ENCODE peak calls at places on chromosome 15, in six cellular contexts. One of them, this sample, is unnamed.
A peak's percentile ranks its signal among the peaks of the same experiment; 100 is the strongest.

GRCh38 chr15:65329298-65329990 is 25.0 kb downstream of the RNU5B-1 start:
- DNase-seq in fibroblast of lung: no peak
- DNase-seq in CD8-positive, alpha-beta T cell: no peak
- DNase-seq in neural progenitor cell: no peak
- DNase-seq in endothelial cell of umbilical vein: no peak
- DNase-seq in PC-3: no peak
- DNase-seq in this sample: no peak

GRCh38 chr15:62190257-62190656 is 25.2 kb upstream of the C2CD4B start:
- DNase-seq in CD8-positive, alpha-beta T cell: no peak
- DNase-seq in neural progenitor cell: no peak
- DNase-seq in endothelial cell of umbilical vein: no peak
- DNase-seq in PC-3: no peak
- DNase-seq in fibroblast of lung: no peak
- DNase-seq in this sample: no peak

GRCh38 chr15:53437985-53438841 is 321.2 kb downstream of the WDR72 start:
- DNase-seq in endothelial cell of umbilical vein: no peak
- DNase-seq in fibroblast of lung: no peak
- DNase-seq in PC-3: no peak
- DNase-seq in neural progenitor cell: no peak
- DNase-seq in CD8-positive, alpha-beta T cell: no peak
- DNase-seq in this sample: no peak

GRCh38 chr15:51299187-51300015 is 39.0 kb downstream of the CYP19A1 start:
- DNase-seq in CD8-positive, alpha-beta T cell: no peak
- DNase-seq in endothelial cell of umbilical vein: no peak
- DNase-seq in neural progenitor cell: no peak
- DNase-seq in fibroblast of lung: no peak
- DNase-seq in PC-3: no peak
- DNase-seq in this sample: no peak

GRCh38 chr15:91694131-91694828 is 159.2 kb upstream of the SLCO3A1 start:
- DNase-seq in CD8-positive, alpha-beta T cell: no peak
- DNase-seq in PC-3: no peak
- DNase-seq in neural progenitor cell: no peak
- DNase-seq in fibroblast of lung: peak; percentile 90
- DNase-seq in endothelial cell of umbilical vein: no peak
- DNase-seq in this sample: peak; percentile 79

GRCh38 chr15:96728591-96728990 is 398.1 kb downstream of the NR2F2 start:
- DNase-seq in fibroblast of lung: no peak
- DNase-seq in CD8-positive, alpha-beta T cell: no peak
- DNase-seq in PC-3: no peak
- DNase-seq in endothelial cell of umbilical vein: no peak
- DNase-seq in neural progenitor cell: peak; percentile 21
- DNase-seq in this sample: no peak

GRCh38 chr15:64000183-64000710 is 46.0 kb downstream of the DAPK2 start:
- DNase-seq in CD8-positive, alpha-beta T cell: no peak
- DNase-seq in endothelial cell of umbilical vein: no peak
- DNase-seq in PC-3: no peak
- DNase-seq in neural progenitor cell: no peak
- DNase-seq in fibroblast of lung: no peak
- DNase-seq in this sample: no peak

GRCh38 chr15:80844011-80844732 is 65.0 kb downstream of the CEMIP start:
- DNase-seq in PC-3: peak; percentile 86
- DNase-seq in neural progenitor cell: no peak
- DNase-seq in fibroblast of lung: peak; percentile 76
- DNase-seq in CD8-positive, alpha-beta T cell: no peak
- DNase-seq in endothelial cell of umbilical vein: no peak
- DNase-seq in this sample: no peak

GRCh38 chr15:100150906-100151305 is 190.9 kb downstream of the ADAMTS17 start:
- DNase-seq in fibroblast of lung: no peak
- DNase-seq in endothelial cell of umbilical vein: no peak
- DNase-seq in PC-3: no peak
- DNase-seq in neural progenitor cell: no peak
- DNase-seq in CD8-positive, alpha-beta T cell: no peak
- DNase-seq in this sample: no peak

GRCh38 chr15:71687902-71688508 is 122.3 kb upstream of the NR2E3 start:
- DNase-seq in fibroblast of lung: peak; percentile 86
- DNase-seq in neural progenitor cell: no peak
- DNase-seq in PC-3: no peak
- DNase-seq in CD8-positive, alpha-beta T cell: no peak
- DNase-seq in endothelial cell of umbilical vein: no peak
- DNase-seq in this sample: no peak

GRCh38 chr15:27855137-27855536 is 244.0 kb downstream of the OCA2 start:
- DNase-seq in neural progenitor cell: no peak
- DNase-seq in CD8-positive, alpha-beta T cell: no peak
- DNase-seq in PC-3: no peak
- DNase-seq in endothelial cell of umbilical vein: no peak
- DNase-seq in fibroblast of lung: no peak
- DNase-seq in this sample: no peak

GRCh38 chr15:25783607-25784131 is 79.5 kb downstream of the ATP10A start:
- DNase-seq in fibroblast of lung: no peak
- DNase-seq in endothelial cell of umbilical vein: no peak
- DNase-seq in CD8-positive, alpha-beta T cell: peak; percentile 71
- DNase-seq in neural progenitor cell: peak; percentile 68
- DNase-seq in PC-3: peak; percentile 28
- DNase-seq in this sample: no peak

GRCh38 chr15:59917504-59918157 is 86.5 kb upstream of the FOXB1 start:
- DNase-seq in PC-3: peak; percentile 77
- DNase-seq in endothelial cell of umbilical vein: peak; percentile 44
- DNase-seq in CD8-positive, alpha-beta T cell: peak; percentile 77
- DNase-seq in neural progenitor cell: peak; percentile 89
- DNase-seq in fibroblast of lung: peak; percentile 28
- DNase-seq in this sample: peak; percentile 8

GRCh38 chr15:89457086-89457485 is 39.3 kb downstream of the RHCG start:
- DNase-seq in fibroblast of lung: peak; percentile 14
- DNase-seq in neural progenitor cell: peak; percentile 52
- DNase-seq in PC-3: peak; percentile 54
- DNase-seq in endothelial cell of umbilical vein: no peak
- DNase-seq in CD8-positive, alpha-beta T cell: no peak
- DNase-seq in this sample: no peak

GRCh38 chr15:70936326-70936725 is 43.7 kb downstream of the LRRC49 start:
- DNase-seq in CD8-positive, alpha-beta T cell: no peak
- DNase-seq in neural progenitor cell: no peak
- DNase-seq in PC-3: no peak
- DNase-seq in endothelial cell of umbilical vein: no peak
- DNase-seq in fibroblast of lung: peak; percentile 30
- DNase-seq in this sample: no peak

GRCh38 chr15:68658641-68659358 is 80.0 kb downstream of the CORO2B start:
- DNase-seq in CD8-positive, alpha-beta T cell: no peak
- DNase-seq in endothelial cell of umbilical vein: no peak
- DNase-seq in PC-3: no peak
- DNase-seq in fibroblast of lung: no peak
- DNase-seq in neural progenitor cell: no peak
- DNase-seq in this sample: no peak

GRCh38 chr15:77574521-77575202 is 58.0 kb downstream of the LINGO1 start:
- DNase-seq in endothelial cell of umbilical vein: no peak
- DNase-seq in fibroblast of lung: no peak
- DNase-seq in CD8-positive, alpha-beta T cell: no peak
- DNase-seq in PC-3: no peak
- DNase-seq in neural progenitor cell: no peak
- DNase-seq in this sample: no peak

GRCh38 chr15:89177633-89178306 is 43.6 kb downstream of the RLBP1 start:
- DNase-seq in neural progenitor cell: peak; percentile 76
- DNase-seq in CD8-positive, alpha-beta T cell: peak; percentile 71
- DNase-seq in endothelial cell of umbilical vein: peak; percentile 73
- DNase-seq in fibroblast of lung: peak; percentile 60
- DNase-seq in PC-3: peak; percentile 81
- DNase-seq in this sample: no peak

GRCh38 chr15:93179704-93180103 is 90.7 kb upstream of the RGMA start:
- DNase-seq in PC-3: no peak
- DNase-seq in endothelial cell of umbilical vein: no peak
- DNase-seq in neural progenitor cell: peak; percentile 27
- DNase-seq in fibroblast of lung: peak; percentile 37
- DNase-seq in CD8-positive, alpha-beta T cell: no peak
- DNase-seq in this sample: peak; percentile 46

GRCh38 chr15:81909229-81910087 is 136.4 kb downstream of the MEX3B start:
- DNase-seq in PC-3: peak; percentile 43
- DNase-seq in CD8-positive, alpha-beta T cell: no peak
- DNase-seq in neural progenitor cell: no peak
- DNase-seq in endothelial cell of umbilical vein: no peak
- DNase-seq in fibroblast of lung: no peak
- DNase-seq in this sample: no peak

GRCh38 chr15:72319985-72320671 is at the start of gene CELF6:
- DNase-seq in CD8-positive, alpha-beta T cell: peak; percentile 68
- DNase-seq in neural progenitor cell: peak; percentile 99
- DNase-seq in PC-3: peak; percentile 42
- DNase-seq in endothelial cell of umbilical vein: peak; percentile 85
- DNase-seq in fibroblast of lung: peak; percentile 80
- DNase-seq in this sample: peak; percentile 28

GRCh38 chr15:84921121-84921520 is 36.7 kb downstream of the SLC28A1 start:
- DNase-seq in fibroblast of lung: no peak
- DNase-seq in neural progenitor cell: no peak
- DNase-seq in CD8-positive, alpha-beta T cell: no peak
- DNase-seq in PC-3: no peak
- DNase-seq in endothelial cell of umbilical vein: no peak
- DNase-seq in this sample: no peak

GRCh38 chr15:72315706-72316370 is 4.1 kb downstream of the CELF6 start:
- DNase-seq in fibroblast of lung: no peak
- DNase-seq in neural progenitor cell: no peak
- DNase-seq in PC-3: no peak
- DNase-seq in CD8-positive, alpha-beta T cell: no peak
- DNase-seq in endothelial cell of umbilical vein: no peak
- DNase-seq in this sample: no peak

GRCh38 chr15:72155021-72155621 is 36.9 kb downstream of the SENP8 start:
- DNase-seq in CD8-positive, alpha-beta T cell: no peak
- DNase-seq in neural progenitor cell: no peak
- DNase-seq in PC-3: peak; percentile 75
- DNase-seq in fibroblast of lung: peak; percentile 42
- DNase-seq in endothelial cell of umbilical vein: peak; percentile 62
- DNase-seq in this sample: no peak

GRCh38 chr15:80640546-80641121 is 54.5 kb upstream of the ABHD17C start:
- DNase-seq in fibroblast of lung: no peak
- DNase-seq in endothelial cell of umbilical vein: no peak
- DNase-seq in CD8-positive, alpha-beta T cell: no peak
- DNase-seq in PC-3: no peak
- DNase-seq in neural progenitor cell: no peak
- DNase-seq in this sample: no peak

GRCh38 chr15:42002333-42002732 is 18.5 kb downstream of the PLA2G4E start:
- DNase-seq in CD8-positive, alpha-beta T cell: no peak
- DNase-seq in neural progenitor cell: no peak
- DNase-seq in endothelial cell of umbilical vein: no peak
- DNase-seq in PC-3: no peak
- DNase-seq in fibroblast of lung: no peak
- DNase-seq in this sample: no peak

GRCh38 chr15:101781927-101782326 is 21.4 kb upstream of the OR4F6 start:
- DNase-seq in CD8-positive, alpha-beta T cell: no peak
- DNase-seq in PC-3: no peak
- DNase-seq in fibroblast of lung: no peak
- DNase-seq in neural progenitor cell: peak; percentile 36
- DNase-seq in endothelial cell of umbilical vein: no peak
- DNase-seq in this sample: no peak

GRCh38 chr15:52466134-52466701 is 62.5 kb downstream of the MYO5A start:
- DNase-seq in CD8-positive, alpha-beta T cell: no peak
- DNase-seq in endothelial cell of umbilical vein: no peak
- DNase-seq in PC-3: no peak
- DNase-seq in fibroblast of lung: peak; percentile 8
- DNase-seq in neural progenitor cell: peak; percentile 13
- DNase-seq in this sample: no peak

GRCh38 chr15:50180091-50180490 is 1.9 kb upstream of the SLC27A2 start:
- DNase-seq in endothelial cell of umbilical vein: no peak
- DNase-seq in CD8-positive, alpha-beta T cell: no peak
- DNase-seq in PC-3: no peak
- DNase-seq in neural progenitor cell: no peak
- DNase-seq in fibroblast of lung: no peak
- DNase-seq in this sample: no peak

GRCh38 chr15:29396176-29396811 is 126.7 kb upstream of the NSMCE3 start:
- DNase-seq in fibroblast of lung: no peak
- DNase-seq in endothelial cell of umbilical vein: no peak
- DNase-seq in neural progenitor cell: no peak
- DNase-seq in CD8-positive, alpha-beta T cell: no peak
- DNase-seq in PC-3: no peak
- DNase-seq in this sample: no peak

GRCh38 chr15:29401644-29402043 is 132.0 kb upstream of the NSMCE3 start:
- DNase-seq in endothelial cell of umbilical vein: no peak
- DNase-seq in neural progenitor cell: no peak
- DNase-seq in fibroblast of lung: no peak
- DNase-seq in CD8-positive, alpha-beta T cell: no peak
- DNase-seq in PC-3: no peak
- DNase-seq in this sample: no peak

GRCh38 chr15:29403778-29404177 is 134.2 kb upstream of the NSMCE3 start:
- DNase-seq in CD8-positive, alpha-beta T cell: no peak
- DNase-seq in fibroblast of lung: no peak
- DNase-seq in endothelial cell of umbilical vein: no peak
- DNase-seq in PC-3: peak; percentile 45
- DNase-seq in neural progenitor cell: peak; percentile 63
- DNase-seq in this sample: no peak

GRCh38 chr15:29400701-29401100 is 131.1 kb upstream of the NSMCE3 start:
- DNase-seq in PC-3: no peak
- DNase-seq in CD8-positive, alpha-beta T cell: no peak
- DNase-seq in endothelial cell of umbilical vein: no peak
- DNase-seq in fibroblast of lung: no peak
- DNase-seq in neural progenitor cell: no peak
- DNase-seq in this sample: no peak

GRCh38 chr15:29398907-29399306 is 129.3 kb upstream of the NSMCE3 start:
- DNase-seq in fibroblast of lung: no peak
- DNase-seq in PC-3: no peak
- DNase-seq in endothelial cell of umbilical vein: no peak
- DNase-seq in CD8-positive, alpha-beta T cell: no peak
- DNase-seq in neural progenitor cell: no peak
- DNase-seq in this sample: no peak
- H3K4me3 ChIP-seq in fibroblast of lung: no peak overlapping the region
- H3K4me3 ChIP-seq in PC-3: no peak overlapping the region
- H3K4me3 ChIP-seq in endothelial cell of umbilical vein: no peak overlapping the region
- H3K4me3 ChIP-seq in CD8-positive, alpha-beta T cell: no peak overlapping the region
- H3K4me3 ChIP-seq in neural progenitor cell: no peak overlapping the region
- H3K4me3 ChIP-seq in this sample: no peak overlapping the region

GRCh38 chr15:74614744-74615312 is 808 bp upstream of the CLK3 start:
- DNase-seq in CD8-positive, alpha-beta T cell: peak; percentile 94
- DNase-seq in endothelial cell of umbilical vein: no peak
- DNase-seq in fibroblast of lung: peak; percentile 67
- DNase-seq in PC-3: peak; percentile 68
- DNase-seq in neural progenitor cell: peak; percentile 93
- DNase-seq in this sample: no peak
- TF ChIP-seq CTCF in CD8-positive, alpha-beta T cell: no peak
- TF ChIP-seq CTCF in endothelial cell of umbilical vein: no peak
- TF ChIP-seq CTCF in fibroblast of lung: no peak
- TF ChIP-seq CTCF in PC-3: no peak
- TF ChIP-seq CTCF in neural progenitor cell: no peak
- TF ChIP-seq CTCF in this sample: no peak

GRCh38 chr15:44873103-44873502 is 83.4 kb upstream of the TERB2 start:
- DNase-seq in fibroblast of lung: no peak
- DNase-seq in PC-3: no peak
- DNase-seq in CD8-positive, alpha-beta T cell: no peak
- DNase-seq in neural progenitor cell: no peak
- DNase-seq in endothelial cell of umbilical vein: no peak
- DNase-seq in this sample: no peak
- H3K4me3 ChIP-seq in fibroblast of lung: no peak overlapping the region
- H3K4me3 ChIP-seq in PC-3: no peak overlapping the region
- H3K4me3 ChIP-seq in CD8-positive, alpha-beta T cell: no peak overlapping the region
- H3K4me3 ChIP-seq in neural progenitor cell: no peak overlapping the region
- H3K4me3 ChIP-seq in endothelial cell of umbilical vein: no peak overlapping the region
- H3K4me3 ChIP-seq in this sample: no peak overlapping the region

DNA sequence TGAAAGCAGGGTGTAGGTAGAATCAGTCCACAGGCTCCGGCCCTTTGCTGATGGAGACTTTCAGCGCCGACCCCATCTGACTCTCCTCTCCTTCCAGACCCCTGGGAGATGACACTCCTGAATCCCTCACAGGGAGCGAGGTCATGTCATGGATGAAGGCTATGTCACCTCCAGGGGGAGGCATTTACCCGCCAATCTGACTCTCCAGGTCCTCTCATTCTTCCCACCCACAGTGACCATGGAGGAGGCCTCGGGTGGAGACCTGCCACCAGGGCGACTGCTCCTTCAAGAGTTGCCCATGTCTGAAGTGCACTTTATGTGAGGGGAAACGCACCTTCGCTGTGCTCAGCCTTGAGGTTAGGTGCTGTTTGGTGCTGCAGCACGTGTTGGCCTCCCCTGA is 112.7 kb downstream of the KLF13 start:
- DNase-seq in endothelial cell of umbilical vein: no peak
- DNase-seq in PC-3: peak; percentile 41
- DNase-seq in CD8-positive, alpha-beta T cell: no peak
- DNase-seq in fibroblast of lung: no peak
- DNase-seq in neural progenitor cell: peak; percentile 50
- DNase-seq in this sample: no peak
- TF ChIP-seq CTCF in endothelial cell of umbilical vein: no peak
- TF ChIP-seq CTCF in PC-3: peak; percentile 50
- TF ChIP-seq CTCF in CD8-positive, alpha-beta T cell: no peak
- TF ChIP-seq CTCF in fibroblast of lung: peak; percentile 13
- TF ChIP-seq CTCF in neural progenitor cell: peak; percentile 35
- TF ChIP-seq CTCF in this sample: peak; percentile 10

This sample was measured in astrocyte of the cerebellum.